ENCODE peak calls at places on chromosomes 3 and 15, in eight cellular contexts. Z is H54, V is fibroblast of mammary gland, Y is astrocyte, K is sigmoid colon, X is amniotic epithelial cell, M is EH, H is lower lobe of right lung. Q is an unnamed sample.
A peak's percentile ranks its signal among the peaks of the same experiment; 100 is the strongest.

GRCh38 chr15:98870788-98871187 is 136.8 kb downstream of the PGPEP1L start:
- DNase-seq in Z (no peak), V (no peak), Y (no peak), K (no peak), X (no peak), M (no peak), H (no peak), Q (no peak)

GRCh38 chr3:188979669-188980311 is 192.0 kb upstream of the TPRG1 start:
- DNase-seq in Z (no peak), V (peak; percentile 58), Y (no peak), K (no peak), X (no peak), M (no peak), H (no peak), Q (no peak)

GRCh38 chr3:32401541-32402052 is 9.9 kb downstream of the CMTM7 start:
- DNase-seq in Z (peak; percentile 61), V (peak; percentile 67), Y (peak; percentile 71), K (peak; percentile 87), X (peak; percentile 53), M (peak; percentile 86), H (peak; percentile 82), Q (peak; percentile 87)

GRCh38 chr3:113773381-113773780 is 26.5 kb downstream of the ATP6V1A start:
- DNase-seq in Z (no peak), V (peak; percentile 72), Y (peak; percentile 84), K (no peak), X (peak; percentile 66), M (peak; percentile 78), H (no peak), Q (no peak)

GRCh38 chr3:27146786-27147185 is 222.4 kb downstream of the NEK10 start:
- DNase-seq in Z (no peak), V (no peak), Y (no peak), K (no peak), X (no peak), M (no peak), H (no peak), Q (no peak)

GRCh38 chr3:183818706-183819624 is 6.4 kb downstream of the MAP6D1 start:
- DNase-seq in Z (no peak), V (no peak), Y (no peak), K (no peak), X (no peak), M (no peak), H (no peak), Q (no peak)

GRCh38 chr15:100879046-100879445 is 585 bp upstream of the ALDH1A3 start:
- DNase-seq in Z (no peak), V (no peak), Y (no peak), K (no peak), X (no peak), M (no peak), H (no peak), Q (no peak)

GRCh38 chr15:39598186-39598850 is 17.4 kb downstream of the THBS1 start:
- DNase-seq in Z (no peak), V (peak; percentile 65), Y (no peak), K (no peak), X (no peak), M (peak; percentile 88), H (no peak), Q (no peak)

GRCh38 chr15:67821784-67822451 is 3.4 kb upstream of the SKOR1 start:
- DNase-seq in Z (no peak), V (no peak), Y (no peak), K (no peak), X (no peak), M (no peak), H (no peak), Q (no peak)

GRCh38 chr3:157999246-157999645 is 107.0 kb downstream of the SHOX2 start:
- DNase-seq in Z (no peak), V (peak; percentile 2), Y (no peak), K (no peak), X (no peak), M (no peak), H (no peak), Q (no peak)

GRCh38 chr3:184171562-184171961 is 3.1 kb upstream of the AP2M1 start:
- DNase-seq in Z (peak; percentile 75), V (peak; percentile 79), Y (peak; percentile 80), K (no peak), X (peak; percentile 65), M (peak; percentile 85), H (no peak), Q (no peak)

GRCh38 chr3:143252931-143253330 is 133.4 kb downstream of the CHST2 start:
- DNase-seq in Z (no peak), V (peak; percentile 8), Y (no peak), K (no peak), X (no peak), M (peak; percentile 73), H (no peak), Q (no peak)

GRCh38 chr15:73818308-73818985 is 54.9 kb upstream of the TBC1D21 start:
- DNase-seq in Z (no peak), V (no peak), Y (no peak), K (no peak), X (no peak), M (no peak), H (no peak), Q (no peak)

GRCh38 chr15:92418864-92419263 is 25.2 kb downstream of the ST8SIA2 start:
- DNase-seq in Z (no peak), V (no peak), Y (no peak), K (no peak), X (no peak), M (no peak), H (no peak), Q (no peak)

GRCh38 chr15:38647683-38648082 is 83.1 kb upstream of the RASGRP1 start:
- DNase-seq in Z (no peak), V (peak; percentile 25), Y (peak; percentile 4), K (no peak), X (peak; percentile 61), M (peak; percentile 32), H (no peak), Q (no peak)

GRCh38 chr3:153967260-153967659 is 153.9 kb upstream of the ARHGEF26 start:
- DNase-seq in Z (no peak), V (peak; percentile 15), Y (no peak), K (no peak), X (no peak), M (no peak), H (no peak), Q (no peak)

GRCh38 chr3:16841906-16842709 is 42.6 kb upstream of the PLCL2 start:
- DNase-seq in Z (no peak), V (no peak), Y (no peak), K (peak; percentile 71), X (no peak), M (no peak), H (peak; percentile 75), Q (peak; percentile 68)

GRCh38 chr3:108180214-108180613 is 42.0 kb downstream of the IFT57 start:
- DNase-seq in Z (no peak), V (peak; percentile 87), Y (peak; percentile 89), K (no peak), X (peak; percentile 78), M (peak; percentile 56), H (no peak), Q (no peak)

GRCh38 chr3:169146112-169146665 is 517.3 kb downstream of the MECOM start:
- DNase-seq in Z (peak; percentile 28), V (peak; percentile 9), Y (peak; percentile 66), K (peak; percentile 63), X (peak; percentile 70), M (peak; percentile 27), H (peak; percentile 70), Q (peak; percentile 81)

GRCh38 chr15:70202756-70203155 is 105.0 kb upstream of the TLE3 start:
- DNase-seq in Z (no peak), V (no peak), Y (peak; percentile 39), K (no peak), X (no peak), M (peak; percentile 61), H (no peak), Q (no peak)

Q was measured in upper lobe of right lung.